ENCODE peak calls at places on chromosome 15, in ten cellular contexts. One of them, this sample, is unnamed.

GRCh38 chr15:83435782-83436181 is 11.4 kb upstream of the SH3GL3 start:
- DNase-seq in AG10803: no peak
- DNase-seq in endothelial cell of umbilical vein: no peak
- DNase-seq in fibroblast of pulmonary artery: no peak
- DNase-seq in pancreas: no peak
- DNase-seq in hepatocyte: no peak
- DNase-seq in aorta: no peak
- DNase-seq in breast epithelium: no peak
- DNase-seq in upper lobe of right lung: no peak
- DNase-seq in spleen: no peak
- DNase-seq in this sample: no peak

GRCh38 chr15:58401991-58402649 is 29.7 kb upstream of the LIPC start:
- DNase-seq in AG10803: peak; percentile 19
- DNase-seq in endothelial cell of umbilical vein: no peak
- DNase-seq in fibroblast of pulmonary artery: peak; percentile 52
- DNase-seq in pancreas: no peak
- DNase-seq in hepatocyte: peak; percentile 32
- DNase-seq in aorta: no peak
- DNase-seq in breast epithelium: no peak
- DNase-seq in upper lobe of right lung: no peak
- DNase-seq in spleen: no peak
- DNase-seq in this sample: no peak

GRCh38 chr15:31248951-31249350 is 77.7 kb upstream of the KLF13 start:
- DNase-seq in AG10803: no peak
- DNase-seq in endothelial cell of umbilical vein: no peak
- DNase-seq in fibroblast of pulmonary artery: no peak
- DNase-seq in pancreas: peak; percentile 34
- DNase-seq in hepatocyte: no peak
- DNase-seq in aorta: no peak
- DNase-seq in breast epithelium: no peak
- DNase-seq in upper lobe of right lung: peak; percentile 23
- DNase-seq in spleen: peak; percentile 57
- DNase-seq in this sample: no peak

GRCh38 chr15:91133511-91133910 is 33.5 kb downstream of the SV2B start:
- DNase-seq in AG10803: no peak
- DNase-seq in endothelial cell of umbilical vein: no peak
- DNase-seq in fibroblast of pulmonary artery: no peak
- DNase-seq in pancreas: no peak
- DNase-seq in hepatocyte: no peak
- DNase-seq in aorta: no peak
- DNase-seq in breast epithelium: no peak
- DNase-seq in upper lobe of right lung: no peak
- DNase-seq in spleen: no peak
- DNase-seq in this sample: no peak

GRCh38 chr15:30670056-30670455 is 44.1 kb downstream of the ARHGAP11B start:
- DNase-seq in AG10803: no peak
- DNase-seq in endothelial cell of umbilical vein: peak; percentile 29
- DNase-seq in fibroblast of pulmonary artery: no peak
- DNase-seq in pancreas: no peak
- DNase-seq in hepatocyte: no peak
- DNase-seq in aorta: no peak
- DNase-seq in breast epithelium: no peak
- DNase-seq in upper lobe of right lung: no peak
- DNase-seq in spleen: no peak
- DNase-seq in this sample: no peak

GRCh38 chr15:85551221-85551832 is 170.9 kb downstream of the AKAP13 start:
- DNase-seq in AG10803: peak; percentile 41
- DNase-seq in endothelial cell of umbilical vein: no peak
- DNase-seq in fibroblast of pulmonary artery: peak; percentile 61
- DNase-seq in pancreas: no peak
- DNase-seq in hepatocyte: peak; percentile 30
- DNase-seq in aorta: no peak
- DNase-seq in breast epithelium: no peak
- DNase-seq in upper lobe of right lung: no peak
- DNase-seq in spleen: no peak
- DNase-seq in this sample: peak; percentile 14

GRCh38 chr15:100033140-100033857 is 300.1 kb upstream of the LYSMD4 start:
- DNase-seq in AG10803: peak; percentile 32
- DNase-seq in endothelial cell of umbilical vein: no peak
- DNase-seq in fibroblast of pulmonary artery: peak; percentile 18
- DNase-seq in pancreas: no peak
- DNase-seq in hepatocyte: no peak
- DNase-seq in aorta: no peak
- DNase-seq in breast epithelium: no peak
- DNase-seq in upper lobe of right lung: no peak
- DNase-seq in spleen: no peak
- DNase-seq in this sample: peak; percentile 61

GRCh38 chr15:56273724-56274123 is 30.0 kb upstream of the RFX7 start:
- DNase-seq in AG10803: no peak
- DNase-seq in endothelial cell of umbilical vein: no peak
- DNase-seq in fibroblast of pulmonary artery: no peak
- DNase-seq in pancreas: no peak
- DNase-seq in hepatocyte: no peak
- DNase-seq in aorta: no peak
- DNase-seq in breast epithelium: no peak
- DNase-seq in upper lobe of right lung: no peak
- DNase-seq in spleen: no peak
- DNase-seq in this sample: no peak

GRCh38 chr15:82875411-82876003 is 66.1 kb downstream of the WHAMM start:
- DNase-seq in AG10803: peak; percentile 61
- DNase-seq in endothelial cell of umbilical vein: no peak
- DNase-seq in fibroblast of pulmonary artery: peak; percentile 16
- DNase-seq in pancreas: no peak
- DNase-seq in hepatocyte: no peak
- DNase-seq in aorta: no peak
- DNase-seq in breast epithelium: no peak
- DNase-seq in upper lobe of right lung: no peak
- DNase-seq in spleen: no peak
- DNase-seq in this sample: peak; percentile 45

GRCh38 chr15:78067328-78068241 is 9.9 kb downstream of the TBC1D2B start:
- DNase-seq in AG10803: peak; percentile 47
- DNase-seq in endothelial cell of umbilical vein: peak; percentile 60
- DNase-seq in fibroblast of pulmonary artery: no peak
- DNase-seq in pancreas: no peak
- DNase-seq in hepatocyte: no peak
- DNase-seq in aorta: peak; percentile 75
- DNase-seq in breast epithelium: no peak
- DNase-seq in upper lobe of right lung: no peak
- DNase-seq in spleen: no peak
- DNase-seq in this sample: peak; percentile 48

GRCh38 chr15:51647128-51647562 is 24.6 kb upstream of the DMXL2 start:
- DNase-seq in AG10803: peak; percentile 53
- DNase-seq in endothelial cell of umbilical vein: peak; percentile 42
- DNase-seq in fibroblast of pulmonary artery: peak; percentile 64
- DNase-seq in pancreas: no peak
- DNase-seq in hepatocyte: no peak
- DNase-seq in aorta: peak; percentile 82
- DNase-seq in breast epithelium: no peak
- DNase-seq in upper lobe of right lung: no peak
- DNase-seq in spleen: no peak
- DNase-seq in this sample: peak; percentile 59

GRCh38 chr15:44028349-44028748 is 166.7 kb downstream of the FRMD5 start:
- DNase-seq in AG10803: no peak
- DNase-seq in endothelial cell of umbilical vein: peak; percentile 55
- DNase-seq in fibroblast of pulmonary artery: peak; percentile 25
- DNase-seq in pancreas: no peak
- DNase-seq in hepatocyte: no peak
- DNase-seq in aorta: no peak
- DNase-seq in breast epithelium: no peak
- DNase-seq in upper lobe of right lung: no peak
- DNase-seq in spleen: no peak
- DNase-seq in this sample: no peak

GRCh38 chr15:52673734-52674133 is 5.5 kb downstream of the ATOSA start:
- DNase-seq in AG10803: no peak
- DNase-seq in endothelial cell of umbilical vein: no peak
- DNase-seq in fibroblast of pulmonary artery: no peak
- DNase-seq in pancreas: no peak
- DNase-seq in hepatocyte: no peak
- DNase-seq in aorta: no peak
- DNase-seq in breast epithelium: no peak
- DNase-seq in upper lobe of right lung: no peak
- DNase-seq in spleen: no peak
- DNase-seq in this sample: no peak
- H3K4me3 ChIP-seq in AG10803: no peak overlapping the region
- H3K4me3 ChIP-seq in endothelial cell of umbilical vein: no peak overlapping the region
- H3K4me3 ChIP-seq in fibroblast of pulmonary artery: no peak overlapping the region
- H3K4me3 ChIP-seq in pancreas: no peak overlapping the region
- H3K4me3 ChIP-seq in hepatocyte: no peak overlapping the region
- H3K4me3 ChIP-seq in aorta: no peak overlapping the region
- H3K4me3 ChIP-seq in breast epithelium: no peak overlapping the region
- H3K4me3 ChIP-seq in upper lobe of right lung: no peak overlapping the region
- H3K4me3 ChIP-seq in spleen: no peak overlapping the region
- H3K4me3 ChIP-seq in this sample: no peak overlapping the region

DNA sequence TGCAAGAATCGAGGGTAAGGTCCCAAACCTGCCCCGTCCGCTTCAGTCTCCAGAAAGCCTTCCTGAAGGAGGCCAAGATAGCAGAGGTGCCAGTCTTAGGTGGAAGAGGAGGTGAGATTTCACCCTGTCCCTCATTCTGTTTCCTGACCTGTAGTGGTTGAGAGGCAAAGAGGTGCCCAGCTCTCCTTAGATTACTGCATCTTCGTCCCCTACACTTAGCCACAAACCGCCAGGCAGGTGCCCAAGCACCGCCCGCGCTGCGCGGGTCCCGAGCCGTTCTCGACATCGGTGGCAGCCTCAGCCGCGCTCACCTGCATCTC is 23.8 kb upstream of the POLG start:
- DNase-seq in AG10803: no peak
- DNase-seq in endothelial cell of umbilical vein: no peak
- DNase-seq in fibroblast of pulmonary artery: no peak
- DNase-seq in pancreas: no peak
- DNase-seq in hepatocyte: no peak
- DNase-seq in aorta: no peak
- DNase-seq in breast epithelium: no peak
- DNase-seq in upper lobe of right lung: no peak
- DNase-seq in spleen: no peak
- DNase-seq in this sample: no peak
- H3K4me3 ChIP-seq in AG10803: peak overlapping the region; percentile 62
- H3K4me3 ChIP-seq in endothelial cell of umbilical vein: no peak overlapping the region
- H3K4me3 ChIP-seq in fibroblast of pulmonary artery: no peak overlapping the region
- H3K4me3 ChIP-seq in pancreas: peak overlapping the region; percentile 29
- H3K4me3 ChIP-seq in hepatocyte: no peak overlapping the region
- H3K4me3 ChIP-seq in aorta: no peak overlapping the region
- H3K4me3 ChIP-seq in breast epithelium: peak overlapping the region; percentile 44
- H3K4me3 ChIP-seq in upper lobe of right lung: peak overlapping the region; percentile 45
- H3K4me3 ChIP-seq in spleen: peak overlapping the region; percentile 78
- H3K4me3 ChIP-seq in this sample: no peak overlapping the region

DNA sequence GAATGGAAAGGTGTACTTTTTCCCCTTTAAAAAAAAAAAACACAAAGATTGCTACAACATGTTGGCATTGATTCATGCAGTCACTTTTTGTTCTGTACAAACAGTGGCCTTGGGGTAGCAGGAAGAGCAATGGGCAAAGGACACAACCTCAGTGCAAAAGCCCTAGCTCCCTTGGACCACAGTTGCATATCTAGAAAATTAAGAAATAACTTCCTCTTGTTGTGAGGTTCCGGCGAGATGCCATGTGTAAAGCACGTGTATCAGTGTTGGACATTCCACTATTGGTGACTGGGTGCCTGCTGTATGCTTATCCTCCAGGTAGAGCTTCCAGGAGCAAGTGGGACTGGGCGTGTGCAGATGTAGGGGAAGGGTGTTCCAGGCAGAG is 164.5 kb downstream of the THSD4 start:
- DNase-seq in AG10803: no peak
- DNase-seq in endothelial cell of umbilical vein: no peak
- DNase-seq in fibroblast of pulmonary artery: peak; percentile 27
- DNase-seq in pancreas: no peak
- DNase-seq in hepatocyte: no peak
- DNase-seq in aorta: no peak
- DNase-seq in breast epithelium: no peak
- DNase-seq in upper lobe of right lung: no peak
- DNase-seq in spleen: no peak
- DNase-seq in this sample: no peak
- H3K4me3 ChIP-seq in AG10803: no peak overlapping the region
- H3K4me3 ChIP-seq in endothelial cell of umbilical vein: no peak overlapping the region
- H3K4me3 ChIP-seq in fibroblast of pulmonary artery: no peak overlapping the region
- H3K4me3 ChIP-seq in pancreas: no peak overlapping the region
- H3K4me3 ChIP-seq in hepatocyte: no peak overlapping the region
- H3K4me3 ChIP-seq in aorta: no peak overlapping the region
- H3K4me3 ChIP-seq in breast epithelium: no peak overlapping the region
- H3K4me3 ChIP-seq in upper lobe of right lung: no peak overlapping the region
- H3K4me3 ChIP-seq in spleen: no peak overlapping the region
- H3K4me3 ChIP-seq in this sample: no peak overlapping the region

GRCh38 chr15:68203956-68204355 is 1.2 kb downstream of the CALML4 start:
- DNase-seq in AG10803: no peak
- DNase-seq in endothelial cell of umbilical vein: no peak
- DNase-seq in fibroblast of pulmonary artery: no peak
- DNase-seq in pancreas: no peak
- DNase-seq in hepatocyte: no peak
- DNase-seq in aorta: peak; percentile 27
- DNase-seq in breast epithelium: no peak
- DNase-seq in upper lobe of right lung: no peak
- DNase-seq in spleen: no peak
- DNase-seq in this sample: no peak
- H3K4me3 ChIP-seq in AG10803: no peak overlapping the region
- H3K4me3 ChIP-seq in endothelial cell of umbilical vein: no peak overlapping the region
- H3K4me3 ChIP-seq in fibroblast of pulmonary artery: no peak overlapping the region
- H3K4me3 ChIP-seq in pancreas: no peak overlapping the region
- H3K4me3 ChIP-seq in hepatocyte: no peak overlapping the region
- H3K4me3 ChIP-seq in aorta: no peak overlapping the region
- H3K4me3 ChIP-seq in breast epithelium: no peak overlapping the region
- H3K4me3 ChIP-seq in upper lobe of right lung: no peak overlapping the region
- H3K4me3 ChIP-seq in spleen: peak overlapping the region; percentile 56
- H3K4me3 ChIP-seq in this sample: no peak overlapping the region

GRCh38 chr15:67138946-67139855 is 73.8 kb downstream of the SMAD3 start:
- DNase-seq in AG10803: no peak
- DNase-seq in endothelial cell of umbilical vein: peak; percentile 85
- DNase-seq in fibroblast of pulmonary artery: no peak
- DNase-seq in pancreas: no peak
- DNase-seq in hepatocyte: no peak
- DNase-seq in aorta: no peak
- DNase-seq in breast epithelium: no peak
- DNase-seq in upper lobe of right lung: no peak
- DNase-seq in spleen: no peak
- DNase-seq in this sample: peak; percentile 59
- H3K4me3 ChIP-seq in AG10803: no peak overlapping the region
- H3K4me3 ChIP-seq in endothelial cell of umbilical vein: no peak overlapping the region
- H3K4me3 ChIP-seq in fibroblast of pulmonary artery: no peak overlapping the region
- H3K4me3 ChIP-seq in pancreas: no peak overlapping the region
- H3K4me3 ChIP-seq in hepatocyte: no peak overlapping the region
- H3K4me3 ChIP-seq in aorta: no peak overlapping the region
- H3K4me3 ChIP-seq in breast epithelium: peak overlapping the region; percentile 10
- H3K4me3 ChIP-seq in upper lobe of right lung: no peak overlapping the region
- H3K4me3 ChIP-seq in spleen: no peak overlapping the region
- H3K4me3 ChIP-seq in this sample: peak overlapping the region; percentile 39

GRCh38 chr15:60391722-60392340 is 6.0 kb downstream of the ANXA2 start:
- DNase-seq in AG10803: peak; percentile 22
- DNase-seq in endothelial cell of umbilical vein: no peak
- DNase-seq in fibroblast of pulmonary artery: no peak
- DNase-seq in pancreas: no peak
- DNase-seq in hepatocyte: no peak
- DNase-seq in aorta: no peak
- DNase-seq in breast epithelium: no peak
- DNase-seq in upper lobe of right lung: no peak
- DNase-seq in spleen: no peak
- DNase-seq in this sample: no peak
- H3K4me3 ChIP-seq in AG10803: peak overlapping the region; percentile 53
- H3K4me3 ChIP-seq in endothelial cell of umbilical vein: no peak overlapping the region
- H3K4me3 ChIP-seq in fibroblast of pulmonary artery: peak overlapping the region; percentile 34
- H3K4me3 ChIP-seq in pancreas: no peak overlapping the region
- H3K4me3 ChIP-seq in hepatocyte: no peak overlapping the region
- H3K4me3 ChIP-seq in aorta: no peak overlapping the region
- H3K4me3 ChIP-seq in breast epithelium: no peak overlapping the region
- H3K4me3 ChIP-seq in upper lobe of right lung: no peak overlapping the region
- H3K4me3 ChIP-seq in spleen: no peak overlapping the region
- H3K4me3 ChIP-seq in this sample: peak overlapping the region; percentile 41

GRCh38 chr15:70701891-70702568 is 61.3 kb downstream of the UACA start:
- DNase-seq in AG10803: peak; percentile 48
- DNase-seq in endothelial cell of umbilical vein: peak; percentile 86
- DNase-seq in fibroblast of pulmonary artery: peak; percentile 71
- DNase-seq in pancreas: no peak
- DNase-seq in hepatocyte: peak; percentile 38
- DNase-seq in aorta: no peak
- DNase-seq in breast epithelium: no peak
- DNase-seq in upper lobe of right lung: no peak
- DNase-seq in spleen: no peak
- DNase-seq in this sample: peak; percentile 79
- H3K4me3 ChIP-seq in AG10803: peak overlapping the region; percentile 50
- H3K4me3 ChIP-seq in endothelial cell of umbilical vein: peak overlapping the region; percentile 35
- H3K4me3 ChIP-seq in fibroblast of pulmonary artery: peak overlapping the region; percentile 54
- H3K4me3 ChIP-seq in pancreas: no peak overlapping the region
- H3K4me3 ChIP-seq in hepatocyte: no peak overlapping the region
- H3K4me3 ChIP-seq in aorta: peak overlapping the region; percentile 93
- H3K4me3 ChIP-seq in breast epithelium: peak overlapping the region; percentile 7
- H3K4me3 ChIP-seq in upper lobe of right lung: peak overlapping the region; percentile 33
- H3K4me3 ChIP-seq in spleen: peak overlapping the region; percentile 42
- H3K4me3 ChIP-seq in this sample: peak overlapping the region; percentile 54

This sample was measured in fibroblast of lung.